ENCODE peak calls at places on chromosomes 3 and 15, in five cellular contexts. One of them, this sample, is unnamed.

GRCh38 chr3:98985406-98985805 is 83.9 kb upstream of the DCBLD2 start:
- DNase-seq in PC-9: no peak
- DNase-seq in stimulated activated CD8-positive, alpha-beta memory T cell treated with anti-CD3 and anti-CD28 coated beads, Interleukin-15, amount 100 ng/mL, for 24 hours: no peak
- DNase-seq in lower lobe of right lung: no peak
- DNase-seq in SK-N-DZ: no peak
- DNase-seq in this sample: no peak

GRCh38 chr15:77038312-77039216 is 32.3 kb downstream of the TSPAN3 start:
- DNase-seq in SK-N-DZ: peak
- DNase-seq in stimulated activated CD8-positive, alpha-beta memory T cell treated with anti-CD3 and anti-CD28 coated beads, Interleukin-15, amount 100 ng/mL, for 24 hours: no peak
- DNase-seq in PC-9: no peak
- DNase-seq in lower lobe of right lung: no peak
- DNase-seq in this sample: no peak

GRCh38 chr3:62149962-62150361 is 223.4 kb downstream of the FEZF2 start:
- DNase-seq in stimulated activated CD8-positive, alpha-beta memory T cell treated with anti-CD3 and anti-CD28 coated beads, Interleukin-15, amount 100 ng/mL, for 24 hours: no peak
- DNase-seq in PC-9: no peak
- DNase-seq in lower lobe of right lung: no peak
- DNase-seq in SK-N-DZ: no peak
- DNase-seq in this sample: no peak

GRCh38 chr3:114565201-114565600 is 271.4 kb downstream of the TIGIT start:
- DNase-seq in SK-N-DZ: no peak
- DNase-seq in stimulated activated CD8-positive, alpha-beta memory T cell treated with anti-CD3 and anti-CD28 coated beads, Interleukin-15, amount 100 ng/mL, for 24 hours: no peak
- DNase-seq in lower lobe of right lung: no peak
- DNase-seq in PC-9: no peak
- DNase-seq in this sample: no peak

GRCh38 chr3:138348107-138348949 is at the start of gene MRAS:
- DNase-seq in lower lobe of right lung: peak
- DNase-seq in stimulated activated CD8-positive, alpha-beta memory T cell treated with anti-CD3 and anti-CD28 coated beads, Interleukin-15, amount 100 ng/mL, for 24 hours: peak
- DNase-seq in SK-N-DZ: peak
- DNase-seq in PC-9: peak
- DNase-seq in this sample: peak

GRCh38 chr15:38148476-38148875 is 104.2 kb upstream of the SPRED1 start:
- DNase-seq in PC-9: no peak
- DNase-seq in stimulated activated CD8-positive, alpha-beta memory T cell treated with anti-CD3 and anti-CD28 coated beads, Interleukin-15, amount 100 ng/mL, for 24 hours: no peak
- DNase-seq in SK-N-DZ: no peak
- DNase-seq in lower lobe of right lung: no peak
- DNase-seq in this sample: no peak

GRCh38 chr3:155262295-155262694 is 31.2 kb downstream of the STRIT1 start:
- DNase-seq in PC-9: no peak
- DNase-seq in SK-N-DZ: no peak
- DNase-seq in lower lobe of right lung: no peak
- DNase-seq in stimulated activated CD8-positive, alpha-beta memory T cell treated with anti-CD3 and anti-CD28 coated beads, Interleukin-15, amount 100 ng/mL, for 24 hours: no peak
- DNase-seq in this sample: no peak

GRCh38 chr3:183517656-183518055 is 37.9 kb downstream of the KLHL6 start:
- DNase-seq in SK-N-DZ: no peak
- DNase-seq in lower lobe of right lung: no peak
- DNase-seq in PC-9: no peak
- DNase-seq in stimulated activated CD8-positive, alpha-beta memory T cell treated with anti-CD3 and anti-CD28 coated beads, Interleukin-15, amount 100 ng/mL, for 24 hours: no peak
- DNase-seq in this sample: no peak

GRCh38 chr3:131608296-131608695 is 105.5 kb upstream of the MRPL3 start:
- DNase-seq in PC-9: no peak
- DNase-seq in stimulated activated CD8-positive, alpha-beta memory T cell treated with anti-CD3 and anti-CD28 coated beads, Interleukin-15, amount 100 ng/mL, for 24 hours: no peak
- DNase-seq in SK-N-DZ: no peak
- DNase-seq in lower lobe of right lung: no peak
- DNase-seq in this sample: no peak

GRCh38 chr3:144109944-144110343 is 138.3 kb downstream of the DIPK2A start:
- DNase-seq in SK-N-DZ: no peak
- DNase-seq in PC-9: no peak
- DNase-seq in lower lobe of right lung: no peak
- DNase-seq in stimulated activated CD8-positive, alpha-beta memory T cell treated with anti-CD3 and anti-CD28 coated beads, Interleukin-15, amount 100 ng/mL, for 24 hours: no peak
- DNase-seq in this sample: no peak

GRCh38 chr15:56913670-56914069 is 4.8 kb upstream of the TCF12 start:
- DNase-seq in stimulated activated CD8-positive, alpha-beta memory T cell treated with anti-CD3 and anti-CD28 coated beads, Interleukin-15, amount 100 ng/mL, for 24 hours: no peak
- DNase-seq in PC-9: no peak
- DNase-seq in lower lobe of right lung: no peak
- DNase-seq in SK-N-DZ: no peak
- DNase-seq in this sample: no peak

GRCh38 chr3:17783426-17783825 is 41.0 kb upstream of the TBC1D5 start:
- DNase-seq in stimulated activated CD8-positive, alpha-beta memory T cell treated with anti-CD3 and anti-CD28 coated beads, Interleukin-15, amount 100 ng/mL, for 24 hours: no peak
- DNase-seq in SK-N-DZ: no peak
- DNase-seq in lower lobe of right lung: no peak
- DNase-seq in PC-9: no peak
- DNase-seq in this sample: no peak

GRCh38 chr15:40807888-40808194 is 568 bp upstream of the DNAJC17 start:
- DNase-seq in stimulated activated CD8-positive, alpha-beta memory T cell treated with anti-CD3 and anti-CD28 coated beads, Interleukin-15, amount 100 ng/mL, for 24 hours: no peak
- DNase-seq in PC-9: no peak
- DNase-seq in lower lobe of right lung: no peak
- DNase-seq in SK-N-DZ: no peak
- DNase-seq in this sample: no peak

GRCh38 chr3:54447427-54447826 is 325.1 kb downstream of the CACNA2D3 start:
- DNase-seq in stimulated activated CD8-positive, alpha-beta memory T cell treated with anti-CD3 and anti-CD28 coated beads, Interleukin-15, amount 100 ng/mL, for 24 hours: no peak
- DNase-seq in PC-9: no peak
- DNase-seq in SK-N-DZ: no peak
- DNase-seq in lower lobe of right lung: no peak
- DNase-seq in this sample: no peak

GRCh38 chr3:36677331-36678007 is 86.9 kb downstream of the DCLK3 start:
- DNase-seq in lower lobe of right lung: no peak
- DNase-seq in SK-N-DZ: no peak
- DNase-seq in PC-9: peak
- DNase-seq in stimulated activated CD8-positive, alpha-beta memory T cell treated with anti-CD3 and anti-CD28 coated beads, Interleukin-15, amount 100 ng/mL, for 24 hours: no peak
- DNase-seq in this sample: peak

GRCh38 chr3:123877466-123877865 is 6.7 kb downstream of the MYLK start:
- DNase-seq in lower lobe of right lung: no peak
- DNase-seq in PC-9: no peak
- DNase-seq in stimulated activated CD8-positive, alpha-beta memory T cell treated with anti-CD3 and anti-CD28 coated beads, Interleukin-15, amount 100 ng/mL, for 24 hours: no peak
- DNase-seq in SK-N-DZ: no peak
- DNase-seq in this sample: no peak

GRCh38 chr15:52103217-52104207 is 9.1 kb downstream of the BCL2L10 start:
- DNase-seq in PC-9: peak
- DNase-seq in lower lobe of right lung: no peak
- DNase-seq in SK-N-DZ: no peak
- DNase-seq in stimulated activated CD8-positive, alpha-beta memory T cell treated with anti-CD3 and anti-CD28 coated beads, Interleukin-15, amount 100 ng/mL, for 24 hours: no peak
- DNase-seq in this sample: peak

GRCh38 chr15:75389791-75390382 is 21.5 kb upstream of the MAN2C1 start:
- DNase-seq in SK-N-DZ: no peak
- DNase-seq in PC-9: peak
- DNase-seq in lower lobe of right lung: no peak
- DNase-seq in stimulated activated CD8-positive, alpha-beta memory T cell treated with anti-CD3 and anti-CD28 coated beads, Interleukin-15, amount 100 ng/mL, for 24 hours: no peak
- DNase-seq in this sample: no peak

GRCh38 chr3:143134446-143134845 is 14.9 kb downstream of the CHST2 start:
- DNase-seq in PC-9: no peak
- DNase-seq in stimulated activated CD8-positive, alpha-beta memory T cell treated with anti-CD3 and anti-CD28 coated beads, Interleukin-15, amount 100 ng/mL, for 24 hours: no peak
- DNase-seq in lower lobe of right lung: no peak
- DNase-seq in SK-N-DZ: no peak
- DNase-seq in this sample: no peak

GRCh38 chr3:85821130-85821756 is 862.5 kb downstream of the CADM2 start:
- DNase-seq in lower lobe of right lung: no peak
- DNase-seq in PC-9: peak
- DNase-seq in SK-N-DZ: peak
- DNase-seq in stimulated activated CD8-positive, alpha-beta memory T cell treated with anti-CD3 and anti-CD28 coated beads, Interleukin-15, amount 100 ng/mL, for 24 hours: no peak
- DNase-seq in this sample: no peak

This sample was measured in GOT3.